ENCODE peak calls at places on chromosomes 7 and 10, in seven cellular contexts. N is NCI-H510A treated with DMSO at 0.1 percent for 48 hours; F is SW480; T is epithelial cell of esophagus; R is stimulated activated CD8-positive, alpha-beta memory T cell treated with anti-CD3 and anti-CD28 coated beads, Interleukin-15, amount 100 ng/mL, for 1 hour; K is fibroblast of lung; V is NCI-H1048. B is an unnamed sample.

GRCh38 chr10:13322615-13323148 is 22.8 kb upstream of the PHYH start:
- DNase-seq in V (no peak), T (no peak), R (no peak), N (no peak), F (no peak), K (no peak), B (no peak)

GRCh38 chr10:79403441-79404230 is 41.8 kb downstream of the ZCCHC24 start:
- DNase-seq in N (no peak), T (no peak), V (no peak), R (no peak), K (no peak), F (peak; percentile 85), B (peak; percentile 34)

GRCh38 chr7:5077740-5078139 is 32.1 kb downstream of the RBAK start:
- DNase-seq in R (no peak), N (peak; percentile 15), V (no peak), K (no peak), F (peak; percentile 42), T (no peak), B (peak; percentile 21)

GRCh38 chr10:117535752-117536358 is 6.7 kb upstream of the EMX2 start:
- DNase-seq in K (no peak), R (no peak), N (no peak), T (no peak), V (no peak), F (no peak), B (no peak)

GRCh38 chr10:63901228-63901627 is 380.0 kb downstream of the REEP3 start:
- DNase-seq in F (no peak), N (no peak), R (no peak), V (no peak), T (no peak), K (no peak), B (no peak)

GRCh38 chr10:6336013-6336412 is 133.3 kb downstream of the PFKFB3 start:
- DNase-seq in N (no peak), F (no peak), R (no peak), V (no peak), T (no peak), K (no peak), B (no peak)

GRCh38 chr7:77655836-77656455 is 40.3 kb upstream of the RSBN1L start:
- DNase-seq in V (no peak), K (no peak), F (no peak), N (no peak), R (no peak), T (no peak), B (no peak)

GRCh38 chr10:30455816-30456215 is 21.8 kb downstream of the MAP3K8 start:
- DNase-seq in R (no peak), K (no peak), N (no peak), F (no peak), T (no peak), V (no peak), B (no peak)

GRCh38 chr7:154931906-154932305 is 71.0 kb downstream of the PAXIP1 start:
- DNase-seq in T (no peak), V (no peak), N (no peak), R (no peak), F (peak; percentile 58), K (no peak), B (no peak)

GRCh38 chr10:99975106-99975829 is 34.5 kb downstream of the DNMBP start:
- DNase-seq in N (no peak), K (no peak), T (no peak), R (no peak), F (no peak), V (no peak), B (no peak)

GRCh38 chr7:30396379-30396778 is 82.2 kb downstream of the NOD1 start:
- DNase-seq in V (no peak), K (peak; percentile 28), F (no peak), R (no peak), N (peak; percentile 15), T (no peak), B (peak; percentile 6)

GRCh38 chr10:71391701-71392100 is 5.0 kb upstream of the CDH23 start:
- DNase-seq in N (no peak), T (no peak), F (no peak), R (no peak), V (no peak), K (no peak), B (no peak)

GRCh38 chr7:32256376-32256775 is 186.2 kb upstream of the PDE1C start:
- DNase-seq in V (no peak), R (no peak), T (no peak), K (no peak), N (no peak), F (no peak), B (no peak)

GRCh38 chr10:30215631-30216030 is 133.4 kb downstream of the MTPAP start:
- DNase-seq in N (no peak), T (no peak), F (no peak), R (no peak), K (no peak), V (no peak), B (no peak)

GRCh38 chr10:33228426-33228825 is 106.0 kb downstream of the NRP1 start:
- DNase-seq in K (no peak), N (no peak), T (no peak), F (no peak), V (no peak), R (no peak), B (peak; percentile 60)

GRCh38 chr10:101216631-101217425 is 12.4 kb downstream of the LBX1 start:
- DNase-seq in V (no peak), K (no peak), N (no peak), T (no peak), F (no peak), R (no peak), B (no peak)

GRCh38 chr10:52959810-52960209 is 187.2 kb upstream of the MBL2 start:
- DNase-seq in K (no peak), F (no peak), T (no peak), V (no peak), N (no peak), R (no peak), B (no peak)

GRCh38 chr10:21194510-21194993 is 297.4 kb upstream of the NEBL start:
- DNase-seq in T (peak; percentile 39), N (peak; percentile 17), K (peak; percentile 73), V (no peak), F (peak; percentile 96), R (no peak), B (peak; percentile 23)

GRCh38 chr7:57305192-57305748 is 144.7 kb upstream of the ZNF716 start:
- DNase-seq in F (no peak), N (no peak), K (no peak), R (no peak), T (no peak), V (no peak), B (no peak)

GRCh38 chr10:3435671-3436070 is 263.1 kb upstream of the PITRM1 start:
- DNase-seq in K (peak; percentile 24), F (no peak), V (no peak), R (no peak), T (no peak), N (no peak), B (peak; percentile 93)

GRCh38 chr7:154613811-154614210 is 389.1 kb downstream of the PAXIP1 start:
- DNase-seq in T (no peak), K (no peak), V (no peak), R (no peak), N (no peak), F (no peak), B (no peak)

GRCh38 chr7:13802651-13803050 is 186.8 kb downstream of the ETV1 start:
- DNase-seq in R (no peak), K (no peak), N (no peak), V (no peak), F (no peak), T (no peak), B (no peak)

GRCh38 chr7:100152404-100152803 is 3.7 kb downstream of the LAMTOR4 start:
- DNase-seq in F (no peak), V (no peak), R (no peak), T (no peak), K (no peak), N (no peak), B (no peak)

GRCh38 chr10:79932841-79933379 is 16.0 kb downstream of the SFTPD start:
- DNase-seq in V (no peak), K (no peak), N (peak; percentile 38), T (no peak), R (no peak), F (no peak), B (no peak)

GRCh38 chr7:22666732-22667131 is 60.3 kb upstream of the IL6 start:
- DNase-seq in T (peak; percentile 78), R (no peak), N (no peak), K (peak; percentile 38), F (no peak), V (no peak), B (peak; percentile 81)

GRCh38 chr7:50821457-50821977 is 38.8 kb upstream of the GRB10 start:
- DNase-seq in N (peak; percentile 63), R (no peak), K (no peak), V (no peak), T (peak; percentile 27), F (peak; percentile 33), B (no peak)

GRCh38 chr7:138468244-138469123 is 8.4 kb downstream of the TRIM24 start:
- DNase-seq in T (no peak), V (no peak), F (no peak), R (no peak), K (peak; percentile 49), N (peak; percentile 47), B (no peak)

GRCh38 chr10:3482200-3482993 is 302.6 kb downstream of the KLF6 start:
- DNase-seq in V (peak; percentile 88), T (peak; percentile 99), R (no peak), N (peak; percentile 65), F (peak; percentile 92), K (peak; percentile 96), B (peak; percentile 94)

GRCh38 chr10:125878957-125879835 is 1.9 kb downstream of the DHX32 start:
- DNase-seq in F (peak; percentile 50), V (no peak), N (no peak), T (peak; percentile 91), R (no peak), K (peak; percentile 93), B (peak; percentile 75)

GRCh38 chr7:143884978-143885559 is 16.9 kb downstream of the TCAF1 start:
- DNase-seq in N (peak; percentile 32), K (peak; percentile 76), T (peak; percentile 62), F (no peak), R (no peak), V (no peak), B (peak; percentile 86)

GRCh38 chr10:9858816-9859215 is 1158.9 kb upstream of the CELF2 start:
- DNase-seq in R (no peak), K (peak; percentile 27), V (no peak), F (no peak), T (peak; percentile 6), N (no peak), B (no peak)

GRCh38 chr10:120727001-120727400 is 124.2 kb upstream of the WDR11 start:
- DNase-seq in F (no peak), T (no peak), K (no peak), R (no peak), N (no peak), V (no peak), B (peak; percentile 92)